ENCODE peak calls at places on chromosomes 5 and 9, in nine cellular contexts. R is lower lobe of right lung, M is ovary, B is PC-3, U is uterus, C is tibial artery, K is vagina, W is thyroid gland, H is neuronal stem cell. O is an unnamed sample.

GRCh38 chr5:73405691-73406090 is 42.9 kb downstream of the FOXD1 start:
- DNase-seq in K (no peak), B (no peak), R (no peak), W (no peak), U (no peak), M (no peak), H (no peak), C (no peak), O (no peak)

GRCh38 chr9:125759812-125760134 is 12.6 kb downstream of the PBX3 start:
- DNase-seq in W (peak; percentile 30), B (no peak), M (no peak), K (no peak), U (no peak), H (no peak), R (no peak), C (no peak), O (no peak)

GRCh38 chr5:1570975-1571374 is 47.2 kb upstream of the LPCAT1 start:
- DNase-seq in H (no peak), C (no peak), W (no peak), K (no peak), B (peak; percentile 22), U (no peak), M (no peak), R (no peak), O (no peak)

GRCh38 chr5:34685485-34686197 is 29.5 kb downstream of the RAI14 start:
- DNase-seq in R (no peak), H (peak; percentile 64), W (no peak), U (no peak), B (peak; percentile 52), K (no peak), C (no peak), M (no peak), O (no peak)

GRCh38 chr9:2723666-2724065 is 6.4 kb downstream of the KCNV2 start:
- DNase-seq in W (no peak), M (no peak), C (no peak), K (no peak), H (no peak), R (no peak), U (no peak), B (no peak), O (no peak)

GRCh38 chr9:126984969-126985368 is 70.4 kb downstream of the RALGPS1 start:
- DNase-seq in U (no peak), R (no peak), B (peak; percentile 75), H (no peak), M (no peak), C (no peak), K (no peak), W (no peak), O (no peak)

GRCh38 chr9:125233678-125234077 is 7.5 kb downstream of the HSPA5 start:
- DNase-seq in R (no peak), U (no peak), H (no peak), C (no peak), W (no peak), B (peak; percentile 87), K (no peak), M (no peak), O (no peak)

GRCh38 chr5:10565785-10566506 is 2.1 kb downstream of the ANKRD33B start:
- DNase-seq in B (peak; percentile 45), R (no peak), U (no peak), M (no peak), W (no peak), K (peak; percentile 94), C (no peak), H (no peak), O (no peak)

GRCh38 chr5:159440948-159441347 is 110.7 kb upstream of the IL12B start:
- DNase-seq in R (no peak), U (no peak), B (no peak), C (no peak), M (no peak), W (no peak), H (no peak), K (no peak), O (no peak)

GRCh38 chr9:8020161-8020560 is 220.6 kb upstream of the DMAC1 start:
- DNase-seq in B (no peak), C (no peak), K (no peak), M (no peak), H (no peak), R (no peak), U (no peak), W (no peak), O (no peak)

GRCh38 chr9:114367406-114367805 is 20.4 kb downstream of the AKNA start:
- DNase-seq in W (no peak), U (no peak), K (no peak), M (no peak), R (no peak), H (no peak), C (no peak), B (no peak), O (no peak)
- H3K4me3 ChIP-seq in W (no peak overlapping the region), U (no peak overlapping the region), K (no peak overlapping the region), M (no peak overlapping the region), R (no peak overlapping the region), H (no peak overlapping the region), C (no peak overlapping the region), B (no peak overlapping the region), O (no peak overlapping the region)

GRCh38 chr9:92850898-92851297 is 26.9 kb downstream of the ZNF484 start:
- DNase-seq in U (no peak), B (peak; percentile 26), K (no peak), C (no peak), M (no peak), W (no peak), R (no peak), H (no peak), O (no peak)
- H3K9me3 ChIP-seq in U (no peaks in the 10 kb centered on the region), B (peaks cover 25% of the 10 kb centered on the region), K (peaks cover 28% of the 10 kb centered on the region), C (peaks cover 42% of the 10 kb centered on the region), M (peaks cover 31% of the 10 kb centered on the region), W (no peaks in the 10 kb centered on the region), R (peaks cover 42% of the 10 kb centered on the region), H (peaks cover 17% of the 10 kb centered on the region), O (peaks cover 9% of the 10 kb centered on the region)

GRCh38 chr5:176619569-176620332 is 9.8 kb upstream of the GPRIN1 start:
- DNase-seq in M (no peak), U (no peak), W (no peak), H (no peak), R (no peak), C (no peak), B (no peak), K (no peak), O (no peak)
- H3K27me3 ChIP-seq in M (no peaks in the 10 kb centered on the region), U (peaks cover 34% of the 10 kb centered on the region), W (peaks cover 16% of the 10 kb centered on the region), H (peaks cover 84% of the 10 kb centered on the region), R (peaks cover 70% of the 10 kb centered on the region), C (peaks cover 91% of the 10 kb centered on the region), B (peaks cover 18% of the 10 kb centered on the region), K (peaks cover 19% of the 10 kb centered on the region), O (peaks cover 2% of the 10 kb centered on the region)

GRCh38 chr9:103661663-103662062 is 432.4 kb upstream of the SMC2 start:
- DNase-seq in U (no peak), C (no peak), W (no peak), M (no peak), B (no peak), H (no peak), R (no peak), K (no peak), O (no peak)
- H3K4me3 ChIP-seq in U (no peak overlapping the region), C (no peak overlapping the region), W (no peak overlapping the region), M (no peak overlapping the region), B (no peak overlapping the region), H (no peak overlapping the region), R (no peak overlapping the region), K (no peak overlapping the region), O (no peak overlapping the region)

GRCh38 chr5:180742727-180743126 is 2.9 kb upstream of the OR2Y1 start:
- DNase-seq in R (no peak), K (no peak), U (no peak), C (no peak), B (no peak), W (no peak), H (no peak), M (no peak), O (no peak)

GRCh38 chr5:180739271-180739670 is 587 bp downstream of the OR2Y1 start:
- DNase-seq in C (no peak), B (peak; percentile 26), R (no peak), U (no peak), K (no peak), M (no peak), W (no peak), H (no peak), O (no peak)

GRCh38 chr5:180739958-180740357 is at the start of gene OR2Y1:
- DNase-seq in W (no peak), M (no peak), U (no peak), K (no peak), H (no peak), R (no peak), B (no peak), C (no peak), O (no peak)

GRCh38 chr5:180744253-180744652 is 4.4 kb upstream of the OR2Y1 start:
- DNase-seq in W (no peak), R (no peak), U (no peak), M (no peak), C (no peak), B (no peak), H (no peak), K (no peak), O (no peak)
- H3K9me3 ChIP-seq in W (no peaks in the 10 kb centered on the region), R (no peaks in the 10 kb centered on the region), U (no peaks in the 10 kb centered on the region), M (no peaks in the 10 kb centered on the region), C (no peaks in the 10 kb centered on the region), B (no peaks in the 10 kb centered on the region), H (no peaks in the 10 kb centered on the region), K (no peaks in the 10 kb centered on the region), O (peaks cover 2% of the 10 kb centered on the region)

GRCh38 chr5:130743091-130743490 is 422.0 kb downstream of the HINT1 start:
- DNase-seq in B (no peak), K (no peak), W (no peak), R (no peak), M (no peak), H (no peak), C (no peak), U (no peak), O (no peak)
- H3K27me3 ChIP-seq in B (no peaks in the 10 kb centered on the region), K (no peaks in the 10 kb centered on the region), W (no peaks in the 10 kb centered on the region), R (no peaks in the 10 kb centered on the region), M (no peaks in the 10 kb centered on the region), H (no peaks in the 10 kb centered on the region), C (no peaks in the 10 kb centered on the region), U (no peaks in the 10 kb centered on the region), O (no peaks in the 10 kb centered on the region)

DNA sequence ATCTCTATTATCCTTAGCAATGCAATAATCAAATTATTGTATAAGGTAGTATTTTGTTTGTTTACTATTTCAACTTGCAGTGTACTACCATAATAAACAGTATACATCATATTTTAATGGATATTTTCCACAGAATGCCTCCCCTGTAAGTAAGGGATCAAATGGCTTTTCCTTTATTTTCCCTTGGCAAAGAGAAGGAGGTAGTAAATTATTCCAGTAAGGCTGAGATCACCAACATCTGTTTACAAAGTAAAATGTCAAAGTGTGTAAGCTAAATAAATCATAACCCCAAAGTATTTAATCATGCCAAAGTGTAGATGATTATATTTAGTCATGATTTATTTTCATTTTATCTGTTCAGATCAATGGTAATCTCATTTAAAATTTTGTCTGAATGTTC is 537.6 kb downstream of the PRDM9 start:
- DNase-seq in H (no peak), B (peak; percentile 54), R (no peak), C (no peak), U (no peak), M (no peak), K (no peak), W (no peak), O (no peak)
- H3K4me3 ChIP-seq in H (no peak overlapping the region), B (no peak overlapping the region), R (no peak overlapping the region), C (no peak overlapping the region), U (no peak overlapping the region), M (no peak overlapping the region), K (no peak overlapping the region), W (no peak overlapping the region), O (no peak overlapping the region)